ENCODE peak calls at places on chromosomes 3 and 15, in eight cellular contexts. G is activated naive CD4-positive, alpha-beta T cell treated with anti-CD3 and anti-CD28 coated beads for 36 hours; V is activated gamma-delta T cell treated with Interleukin-2 at 50 U/mL for 16 hours; F is NCI-H1694; U is central memory CD4-positive, alpha-beta T cell; H is non-pigmented ciliary epithelial cell; Y is hepatocyte; N is HTR-8/SVneo. S is an unnamed sample.

GRCh38 chr3:129514563-129514962 is 13.9 kb upstream of the RHO start:
- DNase-seq in G (no peak), V (no peak), F (no peak), U (no peak), H (no peak), Y (no peak), N (no peak), S (no peak)

GRCh38 chr15:65863106-65863505 is 6.2 kb upstream of the RAB11A start:
- DNase-seq in G (no peak), V (no peak), F (no peak), U (no peak), H (no peak), Y (no peak), N (no peak), S (no peak)

GRCh38 chr15:35479423-35479822 is 66.5 kb downstream of the DPH6 start:
- DNase-seq in G (no peak), V (no peak), F (no peak), U (no peak), H (no peak), Y (no peak), N (no peak), S (no peak)

GRCh38 chr3:12483872-12484197 is 445 bp upstream of the TSEN2 start:
- DNase-seq in G (no peak), V (no peak), F (no peak), U (no peak), H (no peak), Y (peak), N (no peak), S (no peak)

GRCh38 chr3:151316267-151316991 is at the start of gene GPR87:
- DNase-seq in G (peak), V (no peak), F (no peak), U (no peak), H (no peak), Y (peak), N (no peak), S (no peak)

GRCh38 chr3:28077566-28077965 is 163.9 kb upstream of the CMC1 start:
- DNase-seq in G (no peak), V (no peak), F (no peak), U (no peak), H (peak), Y (no peak), N (no peak), S (no peak)

GRCh38 chr3:123397050-123397590 is 51.8 kb downstream of the ADCY5 start:
- DNase-seq in G (no peak), V (no peak), F (no peak), U (no peak), H (no peak), Y (no peak), N (no peak), S (no peak)

GRCh38 chr15:90325677-90326200 is 26.3 kb upstream of the ZNF774 start:
- DNase-seq in G (no peak), V (no peak), F (no peak), U (no peak), H (no peak), Y (no peak), N (no peak), S (no peak)

GRCh38 chr3:155871746-155872158 is 1.3 kb downstream of the GMPS start:
- DNase-seq in G (no peak), V (no peak), F (no peak), U (no peak), H (no peak), Y (no peak), N (no peak), S (no peak)

GRCh38 chr3:169244119-169244864 is 419.2 kb downstream of the MECOM start:
- DNase-seq in G (no peak), V (no peak), F (no peak), U (no peak), H (no peak), Y (no peak), N (no peak), S (no peak)

GRCh38 chr15:47685141-47685870 is 32.0 kb upstream of the SEMA6D start:
- DNase-seq in G (no peak), V (no peak), F (no peak), U (no peak), H (no peak), Y (no peak), N (peak), S (no peak)

GRCh38 chr3:114079761-114080160 is 23.2 kb downstream of the QTRT2 start:
- DNase-seq in G (no peak), V (no peak), F (no peak), U (no peak), H (no peak), Y (no peak), N (no peak), S (no peak)

GRCh38 chr3:40453933-40454332 is 3.2 kb upstream of the RPL14 start:
- DNase-seq in G (no peak), V (no peak), F (no peak), U (no peak), H (no peak), Y (no peak), N (no peak), S (no peak)

GRCh38 chr3:63325386-63325785 is 47.3 kb downstream of the SYNPR start:
- DNase-seq in G (no peak), V (no peak), F (no peak), U (no peak), H (no peak), Y (no peak), N (no peak), S (no peak)

GRCh38 chr3:50675179-50676030 is 678 bp downstream of the DOCK3 start:
- DNase-seq in G (peak), V (peak), F (no peak), U (peak), H (no peak), Y (peak), N (no peak), S (no peak)

GRCh38 chr15:67047149-67047661 is 18.2 kb upstream of the SMAD3 start:
- DNase-seq in G (no peak), V (no peak), F (no peak), U (no peak), H (no peak), Y (no peak), N (no peak), S (no peak)

GRCh38 chr3:124676236-124676635 is 54.0 kb upstream of the UMPS start:
- DNase-seq in G (no peak), V (no peak), F (no peak), U (no peak), H (no peak), Y (no peak), N (no peak), S (no peak)

GRCh38 chr3:155658669-155659068 is 86.2 kb downstream of the PLCH1 start:
- DNase-seq in G (no peak), V (no peak), F (no peak), U (no peak), H (no peak), Y (no peak), N (no peak), S (no peak)

S was measured in smooth muscle cell of the brain vasculature.